ENCODE peak calls at places on chromosomes 6 and 20, in four cellular contexts. R is mesendoderm, Q is IMR-90, Z is H1. P is an unnamed sample.
A peak's percentile ranks its signal among the peaks of the same experiment; 100 is the strongest.

GRCh38 chr6:100460650-100461204 is 4.0 kb downstream of the SIM1 start:
- DNase-seq in R (peak; percentile 69), Q (no peak), Z (peak; percentile 79), P (peak; percentile 44)

GRCh38 chr6:110054664-110055386 is 76.7 kb downstream of the GPR6 start:
- DNase-seq in R (no peak), Q (no peak), Z (no peak), P (no peak)

GRCh38 chr6:147530132-147531060 is 21.9 kb downstream of the SAMD5 start:
- DNase-seq in R (peak; percentile 13), Q (no peak), Z (no peak), P (no peak)

GRCh38 chr20:1757606-1758507 is 100.3 kb upstream of the SIRPG start:
- DNase-seq in R (no peak), Q (no peak), Z (no peak), P (no peak)

GRCh38 chr6:143765422-143766184 is 77.5 kb upstream of the LTV1 start:
- DNase-seq in R (no peak), Q (no peak), Z (no peak), P (no peak)

GRCh38 chr6:33276864-33277662 is at the start of gene B3GALT4:
- DNase-seq in R (peak; percentile 97), Q (peak; percentile 68), Z (peak; percentile 89), P (peak; percentile 96)

GRCh38 chr6:54428437-54428836 is 120.2 kb downstream of the TINAG start:
- DNase-seq in R (no peak), Q (no peak), Z (no peak), P (no peak)

GRCh38 chr6:36852481-36853147 is 13.4 kb upstream of the CPNE5 start:
- DNase-seq in R (peak; percentile 62), Q (peak; percentile 79), Z (no peak), P (no peak)

DNA sequence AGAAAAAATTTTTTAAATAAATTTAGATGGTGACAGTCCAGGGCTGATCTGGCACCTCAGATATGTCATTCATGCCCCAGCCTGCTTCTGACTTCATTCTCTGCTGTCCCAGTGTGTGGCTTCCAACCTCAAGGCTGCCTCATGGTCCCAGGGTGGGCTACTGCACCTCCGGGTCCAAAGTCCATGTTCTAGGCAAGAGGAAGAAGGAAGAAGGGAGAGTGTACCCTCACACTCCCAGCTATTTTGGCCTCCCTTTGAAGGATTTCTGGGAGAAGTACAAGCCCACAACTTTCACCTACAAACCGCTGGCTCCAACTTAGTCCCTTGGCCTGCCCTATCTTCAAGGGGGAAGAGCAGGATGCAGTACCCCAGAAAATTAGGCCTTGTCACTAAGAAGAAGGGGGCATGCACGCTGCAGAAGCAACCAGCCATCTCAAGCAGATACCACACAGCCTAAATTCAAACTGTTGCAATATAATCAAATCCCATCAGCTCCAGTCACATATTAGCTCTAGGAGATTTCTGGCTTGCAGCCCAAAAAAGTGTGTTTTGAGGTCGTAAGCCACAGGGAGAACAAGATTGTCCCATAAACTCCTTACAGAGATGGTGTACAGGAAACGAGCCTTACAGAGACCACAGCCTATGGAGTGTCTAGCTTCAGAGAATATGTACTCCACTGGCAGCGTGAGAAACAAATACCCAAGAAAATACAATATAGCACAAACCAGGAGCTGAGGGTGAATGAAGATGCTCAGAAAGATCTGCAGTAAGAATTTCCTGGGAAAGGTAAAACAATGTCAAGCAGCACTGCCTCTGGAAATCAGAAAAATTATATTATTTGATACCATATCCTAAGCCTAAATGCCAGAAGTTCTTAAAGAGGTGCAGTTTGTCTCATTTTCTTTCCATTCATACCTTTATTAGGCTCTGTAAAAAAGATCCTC is 844 bp upstream of the BTN3A2 start:
- DNase-seq in R (no peak), Q (no peak), Z (no peak), P (no peak)
- H4K5ac ChIP-seq in R (no peak overlapping the region), Q (peak overlapping the region; percentile 100), Z (no peak overlapping the region), P (peak overlapping the region; percentile 66)

GRCh38 chr6:85641916-85642773 is 541 bp downstream of the SYNCRIP start:
- DNase-seq in R (peak; percentile 69), Q (peak; percentile 45), Z (no peak), P (peak; percentile 45)
- H2BK120ac ChIP-seq in R (peak overlapping the region; percentile 11), Q (peak overlapping the region; percentile 81), Z (peak overlapping the region; percentile 64), P (no peak overlapping the region)

GRCh38 chr20:43571310-43571709 is 12.5 kb downstream of the SGK2 start:
- DNase-seq in R (no peak), Q (no peak), Z (no peak), P (no peak)

GRCh38 chr20:43570496-43570895 is 11.7 kb downstream of the SGK2 start:
- DNase-seq in R (no peak), Q (no peak), Z (no peak), P (no peak)

GRCh38 chr20:43569282-43569681 is 10.5 kb downstream of the SGK2 start:
- DNase-seq in R (no peak), Q (no peak), Z (no peak), P (no peak)

GRCh38 chr20:43567477-43567876 is 8.7 kb downstream of the SGK2 start:
- DNase-seq in R (no peak), Q (no peak), Z (no peak), P (no peak)

GRCh38 chr20:43568706-43569105 is 9.9 kb downstream of the SGK2 start:
- DNase-seq in R (no peak), Q (no peak), Z (no peak), P (no peak)
- H4K5ac ChIP-seq in R (no peak overlapping the region), Q (no peak overlapping the region), Z (no peak overlapping the region), P (no peak overlapping the region)

GRCh38 chr20:50277064-50277415 is 86.4 kb downstream of the CEBPB start:
- DNase-seq in R (no peak), Q (no peak), Z (no peak), P (no peak)

GRCh38 chr20:50278377-50278683 is 87.7 kb downstream of the CEBPB start:
- DNase-seq in R (no peak), Q (no peak), Z (no peak), P (no peak)

GRCh38 chr20:50278684-50279531 is 88.3 kb downstream of the CEBPB start:
- DNase-seq in R (no peak), Q (no peak), Z (no peak), P (no peak)

GRCh38 chr20:50276119-50277063 is 85.8 kb downstream of the CEBPB start:
- DNase-seq in R (no peak), Q (no peak), Z (no peak), P (no peak)

GRCh38 chr20:50277460-50278376 is 87.1 kb downstream of the CEBPB start:
- DNase-seq in R (no peak), Q (no peak), Z (no peak), P (no peak)
- H2BK120ac ChIP-seq in R (no peak overlapping the region), Q (peak overlapping the region; percentile 59), Z (no peak overlapping the region), P (no peak overlapping the region)

DNA sequence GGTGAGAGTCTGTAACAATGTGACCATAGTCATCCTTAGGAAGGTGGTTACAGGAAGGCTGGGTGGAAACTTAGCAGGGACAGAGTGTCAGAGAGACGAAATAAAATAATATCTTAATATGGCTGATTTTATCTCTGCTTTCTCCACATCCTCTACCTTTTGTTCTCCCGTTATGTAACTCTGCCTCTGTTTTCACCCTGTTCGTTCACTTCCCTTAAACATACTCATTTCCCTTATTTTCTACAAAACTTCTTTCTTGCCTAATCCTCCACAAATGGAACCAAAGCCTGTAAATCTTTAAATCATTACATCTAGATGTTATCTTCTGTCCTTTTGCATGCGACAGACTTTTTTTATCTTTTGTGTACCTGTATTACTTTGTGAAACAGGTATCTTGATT is 23.2 kb upstream of the CRIP3 start:
- DNase-seq in R (no peak), Q (no peak), Z (no peak), P (no peak)
- H4K5ac ChIP-seq in R (no peak overlapping the region), Q (no peak overlapping the region), Z (no peak overlapping the region), P (no peak overlapping the region)

GRCh38 chr20:17806739-17807441 is 107.1 kb downstream of the BANF2 start:
- DNase-seq in R (peak; percentile 22), Q (peak; percentile 78), Z (peak; percentile 64), P (peak; percentile 74)
- H2BK120ac ChIP-seq in R (no peak overlapping the region), Q (peak overlapping the region; percentile 89), Z (no peak overlapping the region), P (no peak overlapping the region)

P was measured in H9.